ENCODE peak calls at places on chromosomes 7 and 10, in six cellular contexts. One of them, this sample, is unnamed.

GRCh38 chr7:7653140-7653539 is 12.6 kb downstream of the UMAD1 start:
- DNase-seq in A673: no peak
- DNase-seq in fibroblast of villous mesenchyme: no peak
- DNase-seq in HFFc6: no peak
- DNase-seq in psoas muscle: no peak
- DNase-seq in B cell: no peak
- DNase-seq in this sample: no peak

GRCh38 chr7:22167482-22167881 is 189.5 kb downstream of the RAPGEF5 start:
- DNase-seq in A673: no peak
- DNase-seq in HFFc6: no peak
- DNase-seq in psoas muscle: no peak
- DNase-seq in fibroblast of villous mesenchyme: no peak
- DNase-seq in B cell: no peak
- DNase-seq in this sample: no peak

GRCh38 chr7:24835643-24836042 is 78.4 kb upstream of the GSDME start:
- DNase-seq in psoas muscle: no peak
- DNase-seq in A673: no peak
- DNase-seq in B cell: no peak
- DNase-seq in fibroblast of villous mesenchyme: no peak
- DNase-seq in HFFc6: no peak
- DNase-seq in this sample: no peak

GRCh38 chr10:76885815-76886214 is 751.8 kb downstream of the KCNMA1 start:
- DNase-seq in fibroblast of villous mesenchyme: no peak
- DNase-seq in HFFc6: no peak
- DNase-seq in psoas muscle: no peak
- DNase-seq in B cell: no peak
- DNase-seq in A673: no peak
- DNase-seq in this sample: no peak

GRCh38 chr10:71565284-71566000 is 154.1 kb downstream of the C10orf105 start:
- DNase-seq in HFFc6: no peak
- DNase-seq in psoas muscle: no peak
- DNase-seq in fibroblast of villous mesenchyme: no peak
- DNase-seq in A673: no peak
- DNase-seq in B cell: no peak
- DNase-seq in this sample: no peak

GRCh38 chr7:102028206-102028826 is 210.9 kb downstream of the CUX1 start:
- DNase-seq in psoas muscle: no peak
- DNase-seq in A673: no peak
- DNase-seq in B cell: no peak
- DNase-seq in fibroblast of villous mesenchyme: no peak
- DNase-seq in HFFc6: no peak
- DNase-seq in this sample: peak; percentile 69

GRCh38 chr7:129348023-129348740 is 86.0 kb upstream of the STRIP2 start:
- DNase-seq in A673: no peak
- DNase-seq in psoas muscle: no peak
- DNase-seq in HFFc6: no peak
- DNase-seq in fibroblast of villous mesenchyme: no peak
- DNase-seq in B cell: no peak
- DNase-seq in this sample: no peak

GRCh38 chr10:110137142-110137545 is 70.3 kb upstream of the MXI1 start:
- DNase-seq in psoas muscle: no peak
- DNase-seq in B cell: no peak
- DNase-seq in HFFc6: peak; percentile 74
- DNase-seq in fibroblast of villous mesenchyme: peak; percentile 85
- DNase-seq in A673: peak; percentile 81
- DNase-seq in this sample: no peak

GRCh38 chr7:112362053-112362650 is 88.1 kb upstream of the IFRD1 start:
- DNase-seq in fibroblast of villous mesenchyme: no peak
- DNase-seq in B cell: no peak
- DNase-seq in A673: no peak
- DNase-seq in HFFc6: no peak
- DNase-seq in psoas muscle: no peak
- DNase-seq in this sample: no peak

GRCh38 chr7:30684351-30684750 is 2.1 kb upstream of the CRHR2 start:
- DNase-seq in B cell: no peak
- DNase-seq in fibroblast of villous mesenchyme: no peak
- DNase-seq in A673: no peak
- DNase-seq in psoas muscle: no peak
- DNase-seq in HFFc6: no peak
- DNase-seq in this sample: no peak

GRCh38 chr7:3879337-3880054 is 578.4 kb downstream of the SDK1 start:
- DNase-seq in psoas muscle: no peak
- DNase-seq in fibroblast of villous mesenchyme: no peak
- DNase-seq in B cell: no peak
- DNase-seq in HFFc6: no peak
- DNase-seq in A673: no peak
- DNase-seq in this sample: no peak

GRCh38 chr7:47100815-47101435 is 481.0 kb downstream of the TNS3 start:
- DNase-seq in HFFc6: no peak
- DNase-seq in psoas muscle: no peak
- DNase-seq in fibroblast of villous mesenchyme: peak; percentile 71
- DNase-seq in A673: peak; percentile 80
- DNase-seq in B cell: no peak
- DNase-seq in this sample: peak; percentile 14
- TF ChIP-seq CTCF in HFFc6: peak; percentile 76
- TF ChIP-seq CTCF in psoas muscle: no peak
- TF ChIP-seq CTCF in fibroblast of villous mesenchyme: peak; percentile 82
- TF ChIP-seq CTCF in A673: peak; percentile 84
- TF ChIP-seq CTCF in B cell: no peak
- TF ChIP-seq CTCF in this sample: peak; percentile 8

GRCh38 chr7:149084407-149084806 is 6.1 kb downstream of the ZNF786 start:
- DNase-seq in psoas muscle: no peak
- DNase-seq in A673: no peak
- DNase-seq in B cell: no peak
- DNase-seq in fibroblast of villous mesenchyme: no peak
- DNase-seq in HFFc6: no peak
- DNase-seq in this sample: no peak

GRCh38 chr7:149081914-149082313 is 8.6 kb downstream of the ZNF786 start:
- DNase-seq in B cell: no peak
- DNase-seq in psoas muscle: no peak
- DNase-seq in fibroblast of villous mesenchyme: no peak
- DNase-seq in A673: peak; percentile 18
- DNase-seq in HFFc6: no peak
- DNase-seq in this sample: peak; percentile 37

GRCh38 chr7:149090397-149091195 is at the start of gene ZNF786:
- DNase-seq in HFFc6: peak; percentile 80
- DNase-seq in fibroblast of villous mesenchyme: peak; percentile 87
- DNase-seq in psoas muscle: peak; percentile 93
- DNase-seq in A673: peak; percentile 97
- DNase-seq in B cell: peak; percentile 92
- DNase-seq in this sample: peak; percentile 95

GRCh38 chr7:149093228-149093627 is 2.7 kb upstream of the ZNF786 start:
- DNase-seq in fibroblast of villous mesenchyme: peak; percentile 8
- DNase-seq in B cell: no peak
- DNase-seq in HFFc6: no peak
- DNase-seq in A673: no peak
- DNase-seq in psoas muscle: no peak
- DNase-seq in this sample: no peak

DNA sequence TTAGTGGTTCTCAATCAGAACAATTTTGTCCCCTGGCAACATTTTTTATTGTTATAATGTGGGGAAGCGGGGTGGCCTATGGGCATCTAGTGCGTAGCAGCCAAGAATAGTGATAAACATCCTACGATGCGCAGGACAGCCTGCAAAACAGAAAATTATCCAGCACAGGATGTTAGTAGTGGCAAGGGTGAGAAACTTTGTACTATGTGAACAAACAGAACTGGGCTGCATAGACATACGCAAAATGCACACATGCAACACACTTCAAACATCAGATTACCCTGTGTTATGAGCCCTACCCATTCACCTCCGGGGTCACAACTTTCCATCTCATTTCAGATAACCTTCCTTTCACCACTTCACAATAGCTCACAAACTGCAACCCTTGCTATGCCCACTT is 3.2 kb downstream of the ZNF786 start:
- DNase-seq in B cell: no peak
- DNase-seq in psoas muscle: no peak
- DNase-seq in fibroblast of villous mesenchyme: no peak
- DNase-seq in HFFc6: no peak
- DNase-seq in A673: no peak
- DNase-seq in this sample: no peak
- TF ChIP-seq CTCF in B cell: no peak
- TF ChIP-seq CTCF in psoas muscle: no peak
- TF ChIP-seq CTCF in fibroblast of villous mesenchyme: no peak
- TF ChIP-seq CTCF in HFFc6: no peak
- TF ChIP-seq CTCF in A673: no peak
- TF ChIP-seq CTCF in this sample: no peak

GRCh38 chr10:78415111-78415510 is 381.4 kb downstream of the RPS24 start:
- DNase-seq in A673: no peak
- DNase-seq in fibroblast of villous mesenchyme: no peak
- DNase-seq in B cell: peak; percentile 36
- DNase-seq in psoas muscle: no peak
- DNase-seq in HFFc6: no peak
- DNase-seq in this sample: no peak

GRCh38 chr10:78417425-78418370 is 384.0 kb downstream of the RPS24 start:
- DNase-seq in fibroblast of villous mesenchyme: no peak
- DNase-seq in HFFc6: no peak
- DNase-seq in B cell: peak; percentile 14
- DNase-seq in psoas muscle: no peak
- DNase-seq in A673: no peak
- DNase-seq in this sample: no peak

GRCh38 chr10:78416031-78416800 is 382.6 kb downstream of the RPS24 start:
- DNase-seq in A673: peak; percentile 59
- DNase-seq in HFFc6: peak; percentile 85
- DNase-seq in B cell: peak; percentile 26
- DNase-seq in psoas muscle: no peak
- DNase-seq in fibroblast of villous mesenchyme: no peak
- DNase-seq in this sample: no peak

GRCh38 chr10:78420946-78421732 is 387.5 kb downstream of the RPS24 start:
- DNase-seq in A673: no peak
- DNase-seq in fibroblast of villous mesenchyme: no peak
- DNase-seq in HFFc6: no peak
- DNase-seq in psoas muscle: no peak
- DNase-seq in B cell: no peak
- DNase-seq in this sample: no peak

GRCh38 chr10:78419481-78420265 is 386.0 kb downstream of the RPS24 start:
- DNase-seq in HFFc6: no peak
- DNase-seq in fibroblast of villous mesenchyme: no peak
- DNase-seq in A673: no peak
- DNase-seq in B cell: peak; percentile 31
- DNase-seq in psoas muscle: no peak
- DNase-seq in this sample: no peak
- TF ChIP-seq CTCF in HFFc6: peak; percentile 23
- TF ChIP-seq CTCF in fibroblast of villous mesenchyme: no peak
- TF ChIP-seq CTCF in A673: no peak
- TF ChIP-seq CTCF in B cell: no peak
- TF ChIP-seq CTCF in psoas muscle: no peak
- TF ChIP-seq CTCF in this sample: no peak

GRCh38 chr7:143494622-143495021 is 16.9 kb downstream of the TAS2R41 start:
- DNase-seq in B cell: no peak
- DNase-seq in fibroblast of villous mesenchyme: no peak
- DNase-seq in HFFc6: no peak
- DNase-seq in psoas muscle: no peak
- DNase-seq in A673: no peak
- DNase-seq in this sample: no peak
- TF ChIP-seq CTCF in B cell: no peak
- TF ChIP-seq CTCF in fibroblast of villous mesenchyme: no peak
- TF ChIP-seq CTCF in HFFc6: peak; percentile 69
- TF ChIP-seq CTCF in psoas muscle: no peak
- TF ChIP-seq CTCF in A673: no peak
- TF ChIP-seq CTCF in this sample: no peak

This sample was measured in activated CD8-positive, alpha-beta T cell treated with anti-CD3 and anti-CD28 coated beads for 36 hours.